ENCODE peak calls at places on chromosomes 12 and 14, in eight cellular contexts. K, Z, N, L, E, G, D and P are unnamed samples.

GRCh38 chr12:130849561-130850417 is 10.7 kb upstream of the STX2 start:
- DNase-seq in K (peak), D (peak), G (no peak), N (no peak), L (no peak), E (no peak), Z (peak), P (no peak)

GRCh38 chr12:117441751-117442150 is 80.3 kb upstream of the NOS1 start:
- DNase-seq in Z (peak), L (no peak), K (no peak), D (no peak), N (no peak), E (no peak), G (peak), P (no peak)

GRCh38 chr14:24971255-24971654 is 78.7 kb downstream of the STXBP6 start:
- DNase-seq in E (no peak), N (no peak), L (no peak), K (no peak), D (no peak), G (no peak), Z (no peak), P (peak)

GRCh38 chr12:78970041-78970440 is 105.5 kb downstream of the SYT1 start:
- DNase-seq in Z (no peak), E (peak), D (no peak), K (no peak), N (no peak), L (no peak), G (peak), P (peak)

GRCh38 chr12:103742349-103742784 is 98.7 kb downstream of the NT5DC3 start:
- DNase-seq in L (no peak), D (peak), G (no peak), E (no peak), N (no peak), Z (no peak), K (peak), P (peak)

GRCh38 chr12:130110910-130111309 is 51.4 kb upstream of the FZD10 start:
- DNase-seq in Z (no peak), E (no peak), G (no peak), D (no peak), K (no peak), N (no peak), L (no peak), P (no peak)

GRCh38 chr14:96042218-96042930 is 3.2 kb downstream of the C14orf132 start:
- DNase-seq in E (peak), N (no peak), G (peak), D (no peak), K (no peak), L (no peak), Z (no peak), P (peak)

GRCh38 chr12:132148368-132149045 is 4.2 kb downstream of the NOC4L start:
- DNase-seq in G (no peak), K (no peak), E (no peak), L (no peak), N (peak), Z (no peak), D (no peak), P (no peak)